ENCODE peak calls at places on chromosomes 12 and 14, in four cellular contexts. One of them, this sample, is unnamed.

GRCh38 chr14:94001501-94002396 is 4.6 kb downstream of the CCDC197 start:
- DNase-seq in HCT116: peak; percentile 59
- DNase-seq in adipocyte: peak; percentile 91
- DNase-seq in IMR-90: peak; percentile 67
- DNase-seq in this sample: peak; percentile 84

GRCh38 chr14:76423534-76423933 is 47.6 kb downstream of the ESRRB start:
- DNase-seq in HCT116: no peak
- DNase-seq in adipocyte: no peak
- DNase-seq in IMR-90: no peak
- DNase-seq in this sample: no peak

GRCh38 chr12:128789356-128789929 is 34.3 kb downstream of the SLC15A4 start:
- DNase-seq in HCT116: no peak
- DNase-seq in adipocyte: no peak
- DNase-seq in IMR-90: no peak
- DNase-seq in this sample: no peak

GRCh38 chr12:64373204-64373603 is 17.4 kb downstream of the C12orf56 start:
- DNase-seq in HCT116: no peak
- DNase-seq in adipocyte: no peak
- DNase-seq in IMR-90: no peak
- DNase-seq in this sample: no peak

GRCh38 chr14:32102152-32102787 is 25.2 kb downstream of the ARHGAP5 start:
- DNase-seq in HCT116: no peak
- DNase-seq in adipocyte: no peak
- DNase-seq in IMR-90: no peak
- DNase-seq in this sample: no peak

GRCh38 chr12:132723764-132724140 is 13.1 kb downstream of the PGAM5 start:
- DNase-seq in HCT116: no peak
- DNase-seq in adipocyte: peak; percentile 5
- DNase-seq in IMR-90: peak; percentile 44
- DNase-seq in this sample: peak; percentile 53

GRCh38 chr12:126171936-126172559 is 1106.8 kb downstream of the AACS start:
- DNase-seq in HCT116: no peak
- DNase-seq in adipocyte: no peak
- DNase-seq in IMR-90: no peak
- DNase-seq in this sample: no peak

GRCh38 chr12:41103614-41104013 is 84.5 kb upstream of the PDZRN4 start:
- DNase-seq in HCT116: no peak
- DNase-seq in adipocyte: peak; percentile 81
- DNase-seq in IMR-90: no peak
- DNase-seq in this sample: peak; percentile 14

GRCh38 chr12:94725375-94726168 is 75.2 kb upstream of the TMCC3 start:
- DNase-seq in HCT116: peak; percentile 38
- DNase-seq in adipocyte: peak; percentile 37
- DNase-seq in IMR-90: peak; percentile 26
- DNase-seq in this sample: peak; percentile 66

GRCh38 chr12:73547421-73547820 is 990.2 kb upstream of the ATXN7L3B start:
- DNase-seq in HCT116: no peak
- DNase-seq in adipocyte: peak; percentile 0
- DNase-seq in IMR-90: no peak
- DNase-seq in this sample: no peak

GRCh38 chr12:120230326-120230973 is 29.5 kb upstream of the RPLP0 start:
- DNase-seq in HCT116: peak; percentile 86
- DNase-seq in adipocyte: peak; percentile 96
- DNase-seq in IMR-90: peak; percentile 98
- DNase-seq in this sample: peak; percentile 94

GRCh38 chr14:88256997-88257755 is 65.9 kb downstream of the KCNK10 start:
- DNase-seq in HCT116: no peak
- DNase-seq in adipocyte: no peak
- DNase-seq in IMR-90: no peak
- DNase-seq in this sample: no peak

GRCh38 chr12:75550401-75550851 is 39.0 kb upstream of the KRR1 start:
- DNase-seq in HCT116: no peak
- DNase-seq in adipocyte: no peak
- DNase-seq in IMR-90: peak; percentile 29
- DNase-seq in this sample: peak; percentile 6

GRCh38 chr12:67794151-67794550 is 145.6 kb downstream of the DYRK2 start:
- DNase-seq in HCT116: no peak
- DNase-seq in adipocyte: peak; percentile 32
- DNase-seq in IMR-90: peak; percentile 84
- DNase-seq in this sample: peak; percentile 37

GRCh38 chr12:104985206-104985605 is 910 bp upstream of the NOPCHAP1 start:
- DNase-seq in HCT116: no peak
- DNase-seq in adipocyte: no peak
- DNase-seq in IMR-90: no peak
- DNase-seq in this sample: no peak

GRCh38 chr14:64539186-64539552 is 1.4 kb upstream of the HSPA2 start:
- DNase-seq in HCT116: no peak
- DNase-seq in adipocyte: no peak
- DNase-seq in IMR-90: no peak
- DNase-seq in this sample: peak; percentile 59

GRCh38 chr14:100587248-100587762 is at the start of gene BEGAIN:
- DNase-seq in HCT116: no peak
- DNase-seq in adipocyte: peak; percentile 32
- DNase-seq in IMR-90: no peak
- DNase-seq in this sample: no peak

GRCh38 chr14:104553166-104554087 is 26.1 kb upstream of the C14orf180 start:
- DNase-seq in HCT116: no peak
- DNase-seq in adipocyte: no peak
- DNase-seq in IMR-90: no peak
- DNase-seq in this sample: no peak

GRCh38 chr12:51947597-51947996 is 3.9 kb upstream of the ACVR1B start:
- DNase-seq in HCT116: no peak
- DNase-seq in adipocyte: no peak
- DNase-seq in IMR-90: no peak
- DNase-seq in this sample: no peak

GRCh38 chr14:64812412-64812811 is 67.3 kb downstream of the SPTB start:
- DNase-seq in HCT116: peak; percentile 47
- DNase-seq in adipocyte: no peak
- DNase-seq in IMR-90: no peak
- DNase-seq in this sample: no peak

GRCh38 chr12:89765959-89766824 is 57.6 kb upstream of the ATP2B1 start:
- DNase-seq in HCT116: no peak
- DNase-seq in adipocyte: no peak
- DNase-seq in IMR-90: no peak
- DNase-seq in this sample: no peak

GRCh38 chr12:89756638-89757321 is 48.1 kb upstream of the ATP2B1 start:
- DNase-seq in HCT116: peak; percentile 89
- DNase-seq in adipocyte: peak; percentile 99
- DNase-seq in IMR-90: peak; percentile 99
- DNase-seq in this sample: peak; percentile 100

GRCh38 chr12:89760783-89761182 is 52.1 kb upstream of the ATP2B1 start:
- DNase-seq in HCT116: no peak
- DNase-seq in adipocyte: no peak
- DNase-seq in IMR-90: no peak
- DNase-seq in this sample: no peak

GRCh38 chr12:89762498-89763170 is 54.0 kb upstream of the ATP2B1 start:
- DNase-seq in HCT116: no peak
- DNase-seq in adipocyte: no peak
- DNase-seq in IMR-90: no peak
- DNase-seq in this sample: no peak
- H3K9ac ChIP-seq in HCT116: no peak overlapping the region
- H3K9ac ChIP-seq in adipocyte: no peak overlapping the region
- H3K9ac ChIP-seq in IMR-90: no peak overlapping the region
- H3K9ac ChIP-seq in this sample: no peak overlapping the region

DNA sequence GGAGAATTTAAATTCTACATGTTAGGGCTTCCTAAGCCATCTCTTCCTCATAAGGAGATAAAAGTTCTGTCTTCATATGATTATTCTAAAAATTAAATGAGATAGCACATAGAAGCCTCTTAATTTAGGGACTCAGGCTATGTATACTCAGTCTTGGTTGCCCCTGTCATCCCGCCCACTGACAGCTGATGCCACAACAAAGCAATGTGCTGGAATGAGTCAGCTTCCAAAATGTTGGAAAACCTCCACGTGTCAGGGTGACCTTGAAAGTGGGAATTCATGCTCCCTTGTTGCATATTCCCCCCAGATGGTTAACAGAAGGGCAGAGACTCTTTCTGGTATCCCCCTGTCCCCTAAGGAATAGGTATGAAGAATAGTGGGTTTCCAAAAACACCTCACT is 238.0 kb upstream of the DDHD1 start:
- DNase-seq in HCT116: peak; percentile 72
- DNase-seq in adipocyte: peak; percentile 17
- DNase-seq in IMR-90: peak; percentile 72
- DNase-seq in this sample: peak; percentile 87
- H3K9ac ChIP-seq in HCT116: peak overlapping the region; percentile 34
- H3K9ac ChIP-seq in adipocyte: no peak overlapping the region
- H3K9ac ChIP-seq in IMR-90: no peak overlapping the region
- H3K9ac ChIP-seq in this sample: no peak overlapping the region

DNA sequence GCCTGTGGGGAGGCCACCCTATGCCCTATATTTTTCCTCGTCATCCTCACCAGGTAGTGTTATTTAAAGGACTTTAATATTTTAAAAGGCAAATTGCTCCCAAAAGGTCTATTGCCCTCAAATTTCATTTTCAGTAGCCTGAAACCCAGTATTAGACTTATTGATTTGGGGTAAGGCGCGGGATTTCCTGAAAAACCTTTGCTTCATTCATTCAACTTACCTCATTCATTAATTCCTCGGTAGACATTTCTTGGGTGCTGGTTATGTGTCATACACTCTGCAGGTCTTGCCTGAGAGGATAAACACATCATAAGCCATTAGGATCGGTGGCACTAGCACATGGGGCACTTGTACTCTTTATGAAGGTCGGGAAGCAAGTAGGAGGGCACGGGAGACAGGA is 99.2 kb downstream of the ARF6 start:
- DNase-seq in HCT116: no peak
- DNase-seq in adipocyte: no peak
- DNase-seq in IMR-90: no peak
- DNase-seq in this sample: no peak
- H3K9ac ChIP-seq in HCT116: no peak overlapping the region
- H3K9ac ChIP-seq in adipocyte: no peak overlapping the region
- H3K9ac ChIP-seq in IMR-90: no peak overlapping the region
- H3K9ac ChIP-seq in this sample: no peak overlapping the region

DNA sequence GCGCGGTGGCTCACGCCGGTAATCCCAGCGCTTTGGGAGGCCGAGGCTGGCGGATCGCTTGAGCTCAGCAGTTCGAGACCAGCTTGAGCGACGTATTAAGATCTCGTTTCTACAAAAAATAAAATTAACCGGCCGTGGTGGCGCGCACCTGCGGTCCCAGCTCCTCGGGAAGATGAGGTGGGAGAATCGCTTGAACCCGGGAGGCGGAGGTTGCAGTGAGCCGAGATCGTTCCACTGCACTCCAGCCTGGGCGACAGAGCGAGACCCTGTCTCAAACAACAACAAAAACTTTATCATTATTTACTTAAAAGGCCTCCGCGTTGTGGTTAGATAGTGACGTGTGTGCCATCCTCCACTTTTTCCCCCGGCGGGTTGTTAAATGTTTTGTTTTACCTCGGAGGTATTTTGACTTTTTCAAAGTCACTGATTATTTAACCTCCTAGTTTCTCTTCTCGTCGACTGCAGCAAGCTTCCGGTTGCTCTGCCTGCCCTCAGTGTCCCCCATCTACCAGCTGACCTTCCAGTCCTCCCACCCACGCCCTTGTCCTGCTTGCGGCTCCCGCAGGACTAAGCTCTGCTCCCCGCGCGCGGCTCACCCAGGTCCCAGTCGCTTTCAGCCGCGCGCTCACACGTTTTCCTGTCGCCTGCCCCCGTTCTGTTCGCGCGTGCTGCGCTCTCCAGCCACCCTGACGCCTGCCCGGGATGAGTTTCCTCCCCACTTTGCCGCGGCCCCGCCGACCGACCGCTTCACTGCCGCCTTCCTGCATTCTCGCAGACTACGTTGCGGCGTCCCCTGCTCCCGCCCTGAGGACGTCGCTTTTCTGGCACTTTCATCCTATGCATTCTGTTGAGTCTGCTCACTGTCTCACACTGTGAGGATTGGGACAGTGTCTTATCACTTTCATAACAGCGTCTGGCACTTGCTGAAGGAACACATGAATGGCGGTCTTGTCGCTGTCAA is 1.2 kb upstream of the SCAF11 start:
- DNase-seq in HCT116: peak; percentile 59
- DNase-seq in adipocyte: peak; percentile 84
- DNase-seq in IMR-90: peak; percentile 43
- DNase-seq in this sample: peak; percentile 90
- H3K9ac ChIP-seq in HCT116: peak overlapping the region; percentile 78
- H3K9ac ChIP-seq in adipocyte: peak overlapping the region; percentile 99
- H3K9ac ChIP-seq in IMR-90: peak overlapping the region; percentile 82
- H3K9ac ChIP-seq in this sample: peak overlapping the region; percentile 86

DNA sequence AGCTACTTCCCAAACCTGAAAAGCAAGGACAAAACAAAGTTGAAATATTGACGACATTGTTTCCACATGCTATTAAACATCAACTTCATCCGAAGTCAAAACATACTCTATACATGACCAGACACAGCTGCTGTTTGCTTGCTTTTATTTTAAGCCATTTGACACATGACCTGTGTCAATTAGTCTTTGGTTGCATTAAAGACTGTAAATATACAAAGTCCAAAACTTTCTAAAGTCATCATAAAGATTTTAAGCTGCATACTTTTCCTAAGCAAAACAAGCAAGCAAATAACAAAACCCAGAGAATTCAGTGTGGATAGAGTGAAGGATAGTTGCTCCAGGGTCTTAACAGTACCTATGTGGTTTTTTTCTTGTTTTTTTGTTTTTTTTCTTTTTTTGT is 21.8 kb downstream of the HAL start:
- DNase-seq in HCT116: no peak
- DNase-seq in adipocyte: no peak
- DNase-seq in IMR-90: no peak
- DNase-seq in this sample: no peak
- H3K9ac ChIP-seq in HCT116: no peak overlapping the region
- H3K9ac ChIP-seq in adipocyte: no peak overlapping the region
- H3K9ac ChIP-seq in IMR-90: no peak overlapping the region
- H3K9ac ChIP-seq in this sample: no peak overlapping the region

GRCh38 chr12:98856897-98857540 is 211.9 kb downstream of the APAF1 start:
- DNase-seq in HCT116: no peak
- DNase-seq in adipocyte: no peak
- DNase-seq in IMR-90: no peak
- DNase-seq in this sample: no peak
- H3K9ac ChIP-seq in HCT116: no peak overlapping the region
- H3K9ac ChIP-seq in adipocyte: no peak overlapping the region
- H3K9ac ChIP-seq in IMR-90: no peak overlapping the region
- H3K9ac ChIP-seq in this sample: no peak overlapping the region